ENCODE peak calls at places on chromosomes 1 and 21, in five cellular contexts. N is neural crest cell, W is GM20000, G is heart left ventricle, C is adrenal gland. Z is an unnamed sample.

GRCh38 chr1:91428182-91428798 is 23.7 kb upstream of the HFM1 start:
- DNase-seq in W (no peak), N (peak), C (no peak), G (no peak), Z (no peak)

GRCh38 chr1:147641695-147642592 is 28.4 kb downstream of the ACP6 start:
- DNase-seq in C (peak), N (peak), G (peak), W (peak), Z (no peak)

GRCh38 chr1:8424539-8425116 is 106.7 kb downstream of the SLC45A1 start:
- DNase-seq in N (no peak), C (peak), W (peak), G (peak), Z (no peak)

GRCh38 chr1:162712317-162713029 is 78.0 kb upstream of the HSD17B7 start:
- DNase-seq in W (no peak), N (no peak), G (no peak), C (peak), Z (no peak)

GRCh38 chr1:169361281-169361680 is 6.3 kb downstream of the NME7 start:
- DNase-seq in W (no peak), C (no peak), G (no peak), N (no peak), Z (no peak)

GRCh38 chr1:6035719-6036118 is 10.0 kb upstream of the KCNAB2 start:
- DNase-seq in C (no peak), G (no peak), W (no peak), N (no peak), Z (no peak)

GRCh38 chr21:43899307-43900077 is 34.5 kb downstream of the AGPAT3 start:
- DNase-seq in N (no peak), W (no peak), C (no peak), G (no peak), Z (no peak)

GRCh38 chr1:9110669-9111356 is 18.1 kb downstream of the GPR157 start:
- DNase-seq in N (peak), C (peak), W (peak), G (peak), Z (peak)

GRCh38 chr1:21295059-21295401 is 4.8 kb upstream of the ECE1 start:
- DNase-seq in C (peak), W (no peak), G (no peak), N (no peak), Z (no peak)

GRCh38 chr1:198848649-198849048 is 209.8 kb downstream of the PTPRC start:
- DNase-seq in G (no peak), N (no peak), W (no peak), C (no peak), Z (no peak)

GRCh38 chr1:88877382-88877825 is 14.0 kb downstream of the GTF2B start:
- DNase-seq in C (no peak), W (no peak), N (no peak), G (no peak), Z (no peak)

GRCh38 chr1:21680918-21681317 is 11.8 kb upstream of the RAP1GAP start:
- DNase-seq in C (peak), G (no peak), W (no peak), N (no peak), Z (no peak)

GRCh38 chr1:87151500-87152421 is 176.9 kb upstream of the LMO4 start:
- DNase-seq in C (no peak), G (peak), W (peak), N (peak), Z (no peak)

GRCh38 chr1:21866629-21867009 is 54.6 kb downstream of the LDLRAD2 start:
- DNase-seq in W (no peak), N (no peak), C (no peak), G (no peak), Z (no peak)

GRCh38 chr1:160078392-160079195 is 2.7 kb upstream of the KCNJ9 start:
- DNase-seq in N (no peak), G (no peak), C (no peak), W (peak), Z (no peak)

GRCh38 chr1:175191654-175192053 is 922 bp downstream of the KIAA0040 start:
- DNase-seq in N (no peak), C (no peak), G (no peak), W (peak), Z (no peak)

GRCh38 chr21:45158491-45159423 is 84.4 kb downstream of the ADARB1 start:
- DNase-seq in W (no peak), G (no peak), C (no peak), N (no peak), Z (no peak)

GRCh38 chr1:99766378-99766800 is at the start of gene FRRS1:
- DNase-seq in C (peak), N (peak), W (peak), G (peak), Z (no peak)

GRCh38 chr1:233859446-233859845 is 45.0 kb upstream of the SLC35F3 start:
- DNase-seq in N (no peak), C (no peak), W (no peak), G (no peak), Z (no peak)

GRCh38 chr1:5907386-5907785 is 84.8 kb downstream of the NPHP4 start:
- DNase-seq in N (no peak), W (no peak), G (no peak), C (no peak), Z (peak)

DNA sequence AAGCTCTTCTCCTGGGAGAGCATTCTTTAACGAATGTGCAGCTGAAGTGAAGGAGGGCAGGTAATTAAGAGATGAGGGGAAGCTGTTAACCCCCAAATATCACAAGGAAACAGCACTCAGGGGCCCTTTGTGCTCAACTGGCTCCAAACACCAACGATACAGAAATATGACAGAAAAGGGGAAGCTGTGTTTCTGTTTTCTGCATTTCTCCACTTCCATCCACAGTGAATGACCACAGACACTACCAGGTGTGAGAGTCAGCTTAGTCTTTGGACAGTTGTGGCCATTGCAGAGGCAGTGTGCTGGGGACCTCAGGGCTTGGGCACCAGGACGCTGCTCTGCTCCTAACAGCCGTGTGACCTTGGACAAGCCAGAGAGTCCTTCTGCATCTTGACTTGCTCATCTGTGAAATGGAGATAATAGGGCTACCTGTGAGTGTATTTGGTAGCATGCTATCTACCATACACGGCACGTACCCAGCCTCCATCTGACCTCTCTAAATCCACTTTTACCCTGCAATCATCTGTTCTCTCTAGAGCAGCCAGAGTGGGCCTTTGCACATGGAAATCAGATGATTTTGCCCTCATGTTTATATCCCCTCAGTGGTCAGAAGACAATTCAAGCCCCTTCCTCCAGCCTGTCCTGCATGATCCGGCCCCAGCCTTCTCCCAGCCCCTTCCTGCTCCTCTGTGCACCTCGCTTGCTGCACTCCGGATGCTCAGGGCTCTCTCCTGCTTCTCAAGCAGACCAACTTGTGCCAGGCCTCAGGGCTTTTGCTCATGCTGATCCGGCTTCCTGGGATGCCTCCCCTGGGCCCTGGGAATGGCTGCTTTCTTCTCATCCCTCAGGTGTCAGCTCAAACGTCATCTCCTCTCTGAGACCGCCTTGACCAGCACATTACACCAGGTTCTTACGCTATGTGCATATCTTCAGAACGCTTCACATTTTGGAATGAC is 4.7 kb upstream of the TINAGL1 start:
- DNase-seq in N (no peak), C (no peak), G (no peak), W (peak), Z (peak)
- TF ChIP-seq CTCF in N (no peak), C (no peak), G (no peak), W (no peak), Z (no peak)

GRCh38 chr1:13824626-13825025 is 124.6 kb downstream of the PRDM2 start:
- DNase-seq in G (no peak), W (no peak), C (no peak), N (no peak), Z (peak)

GRCh38 chr1:13823126-13823880 is 123.3 kb downstream of the PRDM2 start:
- DNase-seq in W (no peak), G (no peak), N (no peak), C (no peak), Z (peak)

GRCh38 chr1:13823936-13824335 is 123.9 kb downstream of the PRDM2 start:
- DNase-seq in C (no peak), W (no peak), G (no peak), N (no peak), Z (peak)

GRCh38 chr1:13826591-13826990 is 126.6 kb downstream of the PRDM2 start:
- DNase-seq in G (no peak), N (no peak), C (no peak), W (no peak), Z (peak)

GRCh38 chr1:13825033-13825432 is 125.0 kb downstream of the PRDM2 start:
- DNase-seq in C (no peak), W (no peak), N (no peak), G (no peak), Z (peak)
- TF ChIP-seq CTCF in C (no peak), W (no peak), N (no peak), G (peak), Z (peak)

GRCh38 chr21:35521852-35522505 is 472.9 kb upstream of the RUNX1 start:
- DNase-seq in N (no peak), C (no peak), W (no peak), G (no peak), Z (no peak)

GRCh38 chr21:35520302-35520701 is 471.2 kb upstream of the RUNX1 start:
- DNase-seq in G (no peak), W (no peak), N (no peak), C (no peak), Z (no peak)

GRCh38 chr21:35520869-35521268 is 471.8 kb upstream of the RUNX1 start:
- DNase-seq in N (no peak), G (no peak), W (no peak), C (no peak), Z (no peak)

GRCh38 chr21:35517848-35518247 is 468.7 kb upstream of the RUNX1 start:
- DNase-seq in G (no peak), N (no peak), W (no peak), C (no peak), Z (no peak)

GRCh38 chr21:35521293-35521692 is 472.2 kb upstream of the RUNX1 start:
- DNase-seq in N (no peak), C (no peak), G (no peak), W (no peak), Z (no peak)
- TF ChIP-seq CTCF in N (no peak), C (no peak), G (no peak), W (no peak), Z (no peak)

GRCh38 chr1:230427981-230428380 is 1.8 kb upstream of the PGBD5 start:
- DNase-seq in G (no peak), C (no peak), W (no peak), N (no peak), Z (no peak)

GRCh38 chr1:230427477-230427876 is 1.3 kb upstream of the PGBD5 start:
- DNase-seq in G (no peak), W (no peak), C (no peak), N (no peak), Z (no peak)

GRCh38 chr1:230425252-230426061 is 675 bp downstream of the PGBD5 start:
- DNase-seq in W (no peak), N (peak), G (no peak), C (no peak), Z (no peak)

GRCh38 chr1:230424440-230425251 is 1.5 kb downstream of the PGBD5 start:
- DNase-seq in G (no peak), C (no peak), W (no peak), N (peak), Z (peak)

GRCh38 chr1:230426246-230427101 is at the start of gene PGBD5:
- DNase-seq in W (peak), N (peak), G (peak), C (peak), Z (peak)
- TF ChIP-seq CTCF in W (no peak), N (peak), G (no peak), C (no peak), Z (no peak)

Z was measured in osteocyte.